ENCODE peak calls at places on chromosomes 2 and 18, in five cellular contexts. One of them, this sample, is unnamed.

GRCh38 chr2:196546151-196546919 is 93.2 kb upstream of the CCDC150 start:
- DNase-seq in tibial artery: no peak
- DNase-seq in upper lobe of right lung: no peak
- DNase-seq in foreskin keratinocyte: no peak
- DNase-seq in fibroblast of pulmonary artery: no peak
- DNase-seq in this sample: no peak

GRCh38 chr2:152098033-152098797 is 629 bp downstream of the CACNB4 start:
- DNase-seq in foreskin keratinocyte: no peak
- DNase-seq in tibial artery: peak; percentile 71
- DNase-seq in fibroblast of pulmonary artery: peak; percentile 22
- DNase-seq in upper lobe of right lung: peak; percentile 75
- DNase-seq in this sample: no peak

GRCh38 chr2:44934962-44935853 is 6.3 kb upstream of the SIX3 start:
- DNase-seq in upper lobe of right lung: no peak
- DNase-seq in tibial artery: no peak
- DNase-seq in foreskin keratinocyte: no peak
- DNase-seq in fibroblast of pulmonary artery: no peak
- DNase-seq in this sample: no peak

GRCh38 chr2:98806266-98806697 is 75.3 kb upstream of the MGAT4A start:
- DNase-seq in foreskin keratinocyte: no peak
- DNase-seq in tibial artery: peak; percentile 95
- DNase-seq in fibroblast of pulmonary artery: peak; percentile 46
- DNase-seq in upper lobe of right lung: peak; percentile 87
- DNase-seq in this sample: peak; percentile 77

GRCh38 chr2:224401641-224402342 is at the start of gene FAM124B:
- DNase-seq in tibial artery: peak; percentile 75
- DNase-seq in upper lobe of right lung: peak; percentile 70
- DNase-seq in fibroblast of pulmonary artery: peak; percentile 90
- DNase-seq in foreskin keratinocyte: no peak
- DNase-seq in this sample: no peak

GRCh38 chr18:46174317-46175039 is 70.3 kb downstream of the HAUS1 start:
- DNase-seq in upper lobe of right lung: peak; percentile 70
- DNase-seq in tibial artery: peak; percentile 65
- DNase-seq in foreskin keratinocyte: no peak
- DNase-seq in fibroblast of pulmonary artery: no peak
- DNase-seq in this sample: peak; percentile 32

GRCh38 chr2:46849080-46849715 is 66.4 kb downstream of the MCFD2 start:
- DNase-seq in upper lobe of right lung: no peak
- DNase-seq in tibial artery: peak; percentile 61
- DNase-seq in foreskin keratinocyte: no peak
- DNase-seq in fibroblast of pulmonary artery: peak; percentile 75
- DNase-seq in this sample: peak; percentile 39

GRCh38 chr2:144462266-144462665 is 57.7 kb downstream of the ZEB2 start:
- DNase-seq in fibroblast of pulmonary artery: no peak
- DNase-seq in tibial artery: no peak
- DNase-seq in upper lobe of right lung: no peak
- DNase-seq in foreskin keratinocyte: no peak
- DNase-seq in this sample: no peak

GRCh38 chr2:10048501-10049171 is 5.3 kb downstream of the KLF11 start:
- DNase-seq in fibroblast of pulmonary artery: peak; percentile 80
- DNase-seq in tibial artery: no peak
- DNase-seq in upper lobe of right lung: no peak
- DNase-seq in foreskin keratinocyte: no peak
- DNase-seq in this sample: peak; percentile 50

GRCh38 chr2:219739866-219740440 is 112.5 kb downstream of the SLC4A3 start:
- DNase-seq in foreskin keratinocyte: no peak
- DNase-seq in fibroblast of pulmonary artery: no peak
- DNase-seq in upper lobe of right lung: no peak
- DNase-seq in tibial artery: no peak
- DNase-seq in this sample: no peak

GRCh38 chr18:32139835-32140283 is 48.2 kb downstream of the RNF138 start:
- DNase-seq in upper lobe of right lung: no peak
- DNase-seq in tibial artery: no peak
- DNase-seq in fibroblast of pulmonary artery: no peak
- DNase-seq in foreskin keratinocyte: no peak
- DNase-seq in this sample: no peak

GRCh38 chr2:48383055-48383454 is 146.9 kb upstream of the STON1 start:
- DNase-seq in upper lobe of right lung: no peak
- DNase-seq in foreskin keratinocyte: no peak
- DNase-seq in tibial artery: no peak
- DNase-seq in fibroblast of pulmonary artery: no peak
- DNase-seq in this sample: no peak

GRCh38 chr2:85589982-85590791 is 5.4 kb upstream of the RNF181 start:
- DNase-seq in tibial artery: no peak
- DNase-seq in fibroblast of pulmonary artery: peak; percentile 99
- DNase-seq in upper lobe of right lung: no peak
- DNase-seq in foreskin keratinocyte: no peak
- DNase-seq in this sample: peak; percentile 56

GRCh38 chr2:39421354-39421753 is 15.7 kb downstream of the MAP4K3 start:
- DNase-seq in tibial artery: no peak
- DNase-seq in upper lobe of right lung: no peak
- DNase-seq in fibroblast of pulmonary artery: no peak
- DNase-seq in foreskin keratinocyte: no peak
- DNase-seq in this sample: no peak

GRCh38 chr2:99550368-99550767 is 60.6 kb upstream of the REV1 start:
- DNase-seq in tibial artery: no peak
- DNase-seq in fibroblast of pulmonary artery: no peak
- DNase-seq in upper lobe of right lung: no peak
- DNase-seq in foreskin keratinocyte: no peak
- DNase-seq in this sample: no peak

GRCh38 chr2:160612266-160612864 is 118.8 kb upstream of the RBMS1 start:
- DNase-seq in upper lobe of right lung: no peak
- DNase-seq in fibroblast of pulmonary artery: no peak
- DNase-seq in foreskin keratinocyte: no peak
- DNase-seq in tibial artery: no peak
- DNase-seq in this sample: no peak

GRCh38 chr18:69161383-69162028 is 239.2 kb upstream of the DOK6 start:
- DNase-seq in tibial artery: no peak
- DNase-seq in upper lobe of right lung: no peak
- DNase-seq in fibroblast of pulmonary artery: peak; percentile 19
- DNase-seq in foreskin keratinocyte: no peak
- DNase-seq in this sample: no peak
- TF ChIP-seq CTCF in tibial artery: no peak
- TF ChIP-seq CTCF in upper lobe of right lung: no peak
- TF ChIP-seq CTCF in fibroblast of pulmonary artery: no peak
- TF ChIP-seq CTCF in foreskin keratinocyte: no peak
- TF ChIP-seq CTCF in this sample: no peak

DNA sequence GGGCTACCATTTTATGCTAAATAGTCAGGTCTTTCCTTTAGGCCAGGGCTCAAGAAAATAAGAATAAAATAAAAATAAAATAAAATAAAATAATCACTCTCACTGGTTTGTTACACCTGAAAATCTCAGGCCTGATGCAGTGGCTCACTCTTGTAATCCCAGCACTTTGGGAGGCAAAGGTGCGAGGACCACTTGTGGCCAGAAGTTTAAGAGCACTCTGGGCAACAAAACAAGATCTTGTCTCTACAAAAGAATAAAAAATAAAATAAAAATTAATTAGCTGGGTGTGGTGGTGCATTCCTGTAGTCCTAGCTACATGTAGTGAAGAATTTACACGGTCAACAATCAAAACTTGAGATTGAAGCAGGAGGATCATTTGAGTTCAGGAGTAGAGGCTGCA is 159.4 kb downstream of the NRXN1 start:
- DNase-seq in tibial artery: no peak
- DNase-seq in fibroblast of pulmonary artery: no peak
- DNase-seq in upper lobe of right lung: no peak
- DNase-seq in foreskin keratinocyte: no peak
- DNase-seq in this sample: no peak
- TF ChIP-seq CTCF in tibial artery: no peak
- TF ChIP-seq CTCF in fibroblast of pulmonary artery: no peak
- TF ChIP-seq CTCF in upper lobe of right lung: no peak
- TF ChIP-seq CTCF in foreskin keratinocyte: no peak
- TF ChIP-seq CTCF in this sample: no peak

DNA sequence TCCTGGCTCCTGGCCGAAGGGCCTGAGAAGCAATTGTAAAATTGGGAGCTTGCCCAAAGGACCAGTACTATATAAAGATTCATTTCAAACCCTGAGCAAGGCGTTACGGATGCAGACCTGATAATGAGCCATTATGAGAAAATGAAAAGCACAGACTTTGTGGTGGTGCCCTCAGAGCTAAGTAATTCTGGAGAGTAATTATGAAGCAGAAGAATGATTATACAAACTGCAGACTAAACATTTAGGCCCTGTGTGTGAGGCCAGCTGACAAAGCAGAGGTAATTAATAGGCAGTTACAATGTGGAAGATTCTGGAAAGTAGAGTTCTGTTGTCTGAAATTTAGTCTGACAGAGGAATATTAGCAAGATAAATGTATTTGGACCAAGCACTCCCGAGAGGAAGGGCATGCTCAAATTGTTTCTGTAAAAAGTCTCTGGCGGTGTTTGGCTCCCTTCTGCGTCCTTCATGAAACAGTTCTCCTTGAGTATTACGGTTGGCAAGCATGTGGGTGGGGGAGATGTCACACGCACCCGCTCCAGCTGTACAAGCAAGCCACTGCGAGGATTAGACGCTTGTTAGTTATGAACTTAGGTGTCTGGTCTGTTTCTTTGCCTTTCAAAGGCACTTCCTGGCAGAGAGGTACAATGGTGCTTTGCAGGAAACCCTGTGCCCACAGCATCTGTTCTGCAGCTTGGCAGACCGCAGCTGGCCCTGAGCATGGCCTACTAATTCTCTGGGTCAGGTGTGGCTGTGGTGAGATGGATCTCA is 45.5 kb downstream of the CDC42EP3 start:
- DNase-seq in foreskin keratinocyte: no peak
- DNase-seq in tibial artery: no peak
- DNase-seq in fibroblast of pulmonary artery: no peak
- DNase-seq in upper lobe of right lung: no peak
- DNase-seq in this sample: no peak
- TF ChIP-seq CTCF in foreskin keratinocyte: no peak
- TF ChIP-seq CTCF in tibial artery: no peak
- TF ChIP-seq CTCF in fibroblast of pulmonary artery: no peak
- TF ChIP-seq CTCF in upper lobe of right lung: no peak
- TF ChIP-seq CTCF in this sample: no peak

GRCh38 chr2:103293266-103293583 is 531.4 kb downstream of the TMEM182 start:
- DNase-seq in tibial artery: no peak
- DNase-seq in foreskin keratinocyte: no peak
- DNase-seq in fibroblast of pulmonary artery: no peak
- DNase-seq in upper lobe of right lung: no peak
- DNase-seq in this sample: no peak

GRCh38 chr2:103289101-103289725 is 527.4 kb downstream of the TMEM182 start:
- DNase-seq in upper lobe of right lung: no peak
- DNase-seq in foreskin keratinocyte: no peak
- DNase-seq in tibial artery: no peak
- DNase-seq in fibroblast of pulmonary artery: no peak
- DNase-seq in this sample: no peak

GRCh38 chr2:103292570-103293265 is 530.9 kb downstream of the TMEM182 start:
- DNase-seq in upper lobe of right lung: no peak
- DNase-seq in tibial artery: no peak
- DNase-seq in foreskin keratinocyte: no peak
- DNase-seq in fibroblast of pulmonary artery: no peak
- DNase-seq in this sample: no peak
- TF ChIP-seq CTCF in upper lobe of right lung: no peak
- TF ChIP-seq CTCF in tibial artery: no peak
- TF ChIP-seq CTCF in foreskin keratinocyte: no peak
- TF ChIP-seq CTCF in fibroblast of pulmonary artery: no peak
- TF ChIP-seq CTCF in this sample: no peak

GRCh38 chr2:226798422-226799210 is 1.0 kb downstream of the IRS1 start:
- DNase-seq in upper lobe of right lung: peak; percentile 77
- DNase-seq in foreskin keratinocyte: no peak
- DNase-seq in tibial artery: peak; percentile 72
- DNase-seq in fibroblast of pulmonary artery: peak; percentile 57
- DNase-seq in this sample: no peak

GRCh38 chr2:226799976-226800940 is 638 bp upstream of the IRS1 start:
- DNase-seq in upper lobe of right lung: no peak
- DNase-seq in foreskin keratinocyte: no peak
- DNase-seq in fibroblast of pulmonary artery: peak; percentile 29
- DNase-seq in tibial artery: peak; percentile 67
- DNase-seq in this sample: peak; percentile 39

GRCh38 chr2:226800941-226801784 is 1.5 kb upstream of the IRS1 start:
- DNase-seq in fibroblast of pulmonary artery: peak; percentile 64
- DNase-seq in upper lobe of right lung: peak; percentile 92
- DNase-seq in foreskin keratinocyte: no peak
- DNase-seq in tibial artery: peak; percentile 92
- DNase-seq in this sample: peak; percentile 71

GRCh38 chr2:226797989-226798421 is 1.6 kb downstream of the IRS1 start:
- DNase-seq in fibroblast of pulmonary artery: no peak
- DNase-seq in tibial artery: no peak
- DNase-seq in upper lobe of right lung: peak; percentile 62
- DNase-seq in foreskin keratinocyte: no peak
- DNase-seq in this sample: no peak

DNA sequence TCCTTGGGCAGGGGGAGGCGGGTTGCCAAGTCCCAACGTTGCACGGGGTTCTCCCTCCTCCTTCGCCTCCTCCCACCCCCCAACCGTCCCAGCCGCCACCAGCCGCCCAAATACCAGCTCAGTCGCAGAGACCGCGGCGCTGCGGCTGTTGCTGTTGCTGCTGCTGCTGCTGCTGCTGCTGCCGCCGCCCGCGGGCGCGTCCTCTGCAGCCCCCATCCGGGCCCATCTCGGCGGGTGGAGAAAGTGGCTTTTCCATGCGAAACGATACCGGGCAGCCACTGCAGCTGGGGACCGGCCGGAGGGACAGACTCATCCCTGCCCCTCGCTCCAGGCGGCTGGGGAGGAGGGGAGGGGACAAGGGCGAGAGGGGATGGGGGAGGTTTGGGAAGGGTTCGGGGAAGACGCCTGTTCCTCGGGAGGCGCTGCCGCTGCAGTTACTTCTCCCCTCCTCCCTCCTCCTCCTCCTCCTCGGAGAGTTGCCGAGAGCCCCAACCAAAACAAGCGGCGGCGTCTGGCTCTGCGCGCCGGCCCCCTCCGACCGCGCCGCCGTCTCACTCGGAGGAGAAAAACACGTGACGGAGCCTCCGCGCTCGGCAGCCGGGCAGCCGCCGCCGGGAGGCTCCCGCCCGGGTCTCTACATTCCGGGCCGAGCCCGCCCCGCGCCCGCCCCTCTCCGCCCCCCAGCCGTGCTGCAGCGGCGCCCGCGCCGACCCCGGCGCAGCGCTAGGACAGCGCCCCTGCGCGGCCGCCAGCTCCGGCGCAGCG is at the start of gene IRS1:
- DNase-seq in tibial artery: peak; percentile 89
- DNase-seq in upper lobe of right lung: peak; percentile 86
- DNase-seq in foreskin keratinocyte: no peak
- DNase-seq in fibroblast of pulmonary artery: peak; percentile 86
- DNase-seq in this sample: peak; percentile 34
- TF ChIP-seq CTCF in tibial artery: peak; percentile 29
- TF ChIP-seq CTCF in upper lobe of right lung: no peak
- TF ChIP-seq CTCF in foreskin keratinocyte: no peak
- TF ChIP-seq CTCF in fibroblast of pulmonary artery: no peak
- TF ChIP-seq CTCF in this sample: peak; percentile 39

GRCh38 chr18:5294618-5295230 is 802 bp downstream of the ZBTB14 start:
- DNase-seq in foreskin keratinocyte: no peak
- DNase-seq in fibroblast of pulmonary artery: peak; percentile 58
- DNase-seq in upper lobe of right lung: peak; percentile 86
- DNase-seq in tibial artery: peak; percentile 81
- DNase-seq in this sample: peak; percentile 39
- TF ChIP-seq CTCF in foreskin keratinocyte: no peak
- TF ChIP-seq CTCF in fibroblast of pulmonary artery: no peak
- TF ChIP-seq CTCF in upper lobe of right lung: no peak
- TF ChIP-seq CTCF in tibial artery: no peak
- TF ChIP-seq CTCF in this sample: no peak

DNA sequence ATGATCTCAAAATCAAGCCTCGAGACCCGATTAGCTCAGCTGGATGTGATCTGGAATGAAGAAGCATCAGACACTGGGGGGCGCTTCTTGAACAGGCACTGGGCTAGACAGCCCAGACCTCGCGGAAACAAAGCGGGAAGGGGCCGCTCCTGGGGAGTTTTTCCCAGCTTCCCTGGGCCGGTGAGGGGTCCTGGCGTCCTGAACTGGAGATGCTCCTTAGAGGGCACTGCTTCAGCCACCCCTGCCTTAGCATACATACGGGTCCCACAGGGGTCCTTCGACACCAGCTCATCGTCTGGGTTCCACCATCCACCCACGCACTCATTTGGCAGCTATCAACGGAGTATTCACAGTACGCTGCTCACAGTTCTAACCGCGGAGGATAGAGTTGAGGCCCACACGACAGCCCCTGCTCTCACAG is 146.7 kb downstream of the TSN start:
- DNase-seq in fibroblast of pulmonary artery: peak; percentile 54
- DNase-seq in foreskin keratinocyte: no peak
- DNase-seq in upper lobe of right lung: no peak
- DNase-seq in tibial artery: no peak
- DNase-seq in this sample: no peak
- TF ChIP-seq CTCF in fibroblast of pulmonary artery: peak; percentile 31
- TF ChIP-seq CTCF in foreskin keratinocyte: no peak
- TF ChIP-seq CTCF in upper lobe of right lung: peak; percentile 7
- TF ChIP-seq CTCF in tibial artery: no peak
- TF ChIP-seq CTCF in this sample: no peak